ENCODE peak calls at places on chromosome 14, in four cellular contexts. One of them, this sample, is unnamed.
A peak's percentile ranks its signal among the peaks of the same experiment; 100 is the strongest.

GRCh38 chr14:70047598-70048312 is 141.0 kb downstream of the SLC8A3 start:
- DNase-seq in SK-N-MC: no peak
- DNase-seq in stomach: no peak
- DNase-seq in transverse colon: no peak
- DNase-seq in this sample: no peak

GRCh38 chr14:95531473-95531872 is 3.4 kb upstream of the GLRX5 start:
- DNase-seq in SK-N-MC: no peak
- DNase-seq in stomach: no peak
- DNase-seq in transverse colon: no peak
- DNase-seq in this sample: no peak

GRCh38 chr14:69582207-69582606 is 7.5 kb upstream of the CCDC177 start:
- DNase-seq in SK-N-MC: no peak
- DNase-seq in stomach: no peak
- DNase-seq in transverse colon: no peak
- DNase-seq in this sample: no peak

GRCh38 chr14:75961662-75962061 is 20.1 kb downstream of the TGFB3 start:
- DNase-seq in SK-N-MC: no peak
- DNase-seq in stomach: no peak
- DNase-seq in transverse colon: no peak
- DNase-seq in this sample: no peak

GRCh38 chr14:37140176-37140575 is 32.2 kb downstream of the SLC25A21 start:
- DNase-seq in SK-N-MC: no peak
- DNase-seq in stomach: no peak
- DNase-seq in transverse colon: no peak
- DNase-seq in this sample: no peak

GRCh38 chr14:76808990-76809389 is 3.7 kb downstream of the ANGEL1 start:
- DNase-seq in SK-N-MC: no peak
- DNase-seq in stomach: no peak
- DNase-seq in transverse colon: no peak
- DNase-seq in this sample: no peak

GRCh38 chr14:51473351-51473750 is 178.4 kb upstream of the FRMD6 start:
- DNase-seq in SK-N-MC: no peak
- DNase-seq in stomach: no peak
- DNase-seq in transverse colon: no peak
- DNase-seq in this sample: no peak

GRCh38 chr14:75491376-75491978 is 30.8 kb upstream of the BATF start:
- DNase-seq in SK-N-MC: no peak
- DNase-seq in stomach: no peak
- DNase-seq in transverse colon: no peak
- DNase-seq in this sample: no peak

GRCh38 chr14:80310950-80311349 is 99.6 kb upstream of the DIO2 start:
- DNase-seq in SK-N-MC: no peak
- DNase-seq in stomach: no peak
- DNase-seq in transverse colon: no peak
- DNase-seq in this sample: no peak

GRCh38 chr14:29805415-29806123 is 122.1 kb downstream of the PRKD1 start:
- DNase-seq in SK-N-MC: no peak
- DNase-seq in stomach: peak; percentile 73
- DNase-seq in transverse colon: peak; percentile 13
- DNase-seq in this sample: no peak

GRCh38 chr14:92938235-92938875 is 15.4 kb downstream of the CHGA start:
- DNase-seq in SK-N-MC: no peak
- DNase-seq in stomach: no peak
- DNase-seq in transverse colon: no peak
- DNase-seq in this sample: no peak

GRCh38 chr14:74563233-74563585 is 48.8 kb downstream of the LTBP2 start:
- DNase-seq in SK-N-MC: no peak
- DNase-seq in stomach: no peak
- DNase-seq in transverse colon: no peak
- DNase-seq in this sample: no peak

GRCh38 chr14:28102814-28103213 is 663.8 kb upstream of the FOXG1 start:
- DNase-seq in SK-N-MC: no peak
- DNase-seq in stomach: no peak
- DNase-seq in transverse colon: no peak
- DNase-seq in this sample: no peak

GRCh38 chr14:56998728-56999127 is 188.4 kb upstream of the OTX2 start:
- DNase-seq in SK-N-MC: no peak
- DNase-seq in stomach: no peak
- DNase-seq in transverse colon: no peak
- DNase-seq in this sample: no peak

GRCh38 chr14:76917158-76917596 is 91.0 kb downstream of the LRRC74A start:
- DNase-seq in SK-N-MC: no peak
- DNase-seq in stomach: peak; percentile 65
- DNase-seq in transverse colon: peak; percentile 70
- DNase-seq in this sample: peak; percentile 83

GRCh38 chr14:47186491-47186890 is 488.9 kb downstream of the MDGA2 start:
- DNase-seq in SK-N-MC: no peak
- DNase-seq in stomach: no peak
- DNase-seq in transverse colon: no peak
- DNase-seq in this sample: no peak

GRCh38 chr14:96086574-96087077 is 47.5 kb downstream of the C14orf132 start:
- DNase-seq in SK-N-MC: no peak
- DNase-seq in stomach: no peak
- DNase-seq in transverse colon: no peak
- DNase-seq in this sample: no peak

GRCh38 chr14:103847954-103848719 is 762 bp upstream of the PPP1R13B start:
- DNase-seq in SK-N-MC: no peak
- DNase-seq in stomach: no peak
- DNase-seq in transverse colon: peak; percentile 37
- DNase-seq in this sample: peak; percentile 83
- TF ChIP-seq POLR2AphosphoS5 in SK-N-MC: no peak
- TF ChIP-seq POLR2AphosphoS5 in stomach: no peak
- TF ChIP-seq POLR2AphosphoS5 in transverse colon: no peak
- TF ChIP-seq POLR2AphosphoS5 in this sample: no peak

GRCh38 chr14:23183479-23183878 is at the start of gene SLC7A8:
- DNase-seq in SK-N-MC: no peak
- DNase-seq in stomach: peak; percentile 71
- DNase-seq in transverse colon: peak; percentile 67
- DNase-seq in this sample: peak; percentile 78
- TF ChIP-seq POLR2AphosphoS5 in SK-N-MC: peak; percentile 97
- TF ChIP-seq POLR2AphosphoS5 in stomach: peak; percentile 88
- TF ChIP-seq POLR2AphosphoS5 in transverse colon: peak; percentile 74
- TF ChIP-seq POLR2AphosphoS5 in this sample: peak; percentile 84

DNA sequence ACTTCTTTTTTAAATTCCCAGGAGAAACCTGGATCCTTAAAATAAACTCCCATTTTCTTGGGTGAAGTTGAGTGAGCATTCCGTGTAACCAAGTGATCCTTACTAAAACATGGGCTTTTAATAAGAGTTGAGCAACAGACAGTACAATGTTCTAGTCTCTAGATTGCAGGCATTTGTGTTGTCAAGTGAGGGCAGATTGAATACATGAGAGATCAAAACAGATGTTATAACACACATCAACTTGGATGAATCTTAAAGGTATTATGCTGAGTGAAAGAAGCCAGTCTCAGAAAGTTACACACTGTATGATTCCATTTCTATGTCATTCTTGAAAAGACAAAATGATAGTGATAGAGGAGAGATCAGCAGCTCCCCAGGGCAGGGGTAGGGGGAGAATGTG is 213.9 kb upstream of the CCDC196 start:
- DNase-seq in SK-N-MC: no peak
- DNase-seq in stomach: no peak
- DNase-seq in transverse colon: no peak
- DNase-seq in this sample: no peak
- TF ChIP-seq POLR2AphosphoS5 in SK-N-MC: no peak
- TF ChIP-seq POLR2AphosphoS5 in stomach: no peak
- TF ChIP-seq POLR2AphosphoS5 in transverse colon: no peak
- TF ChIP-seq POLR2AphosphoS5 in this sample: no peak

GRCh38 chr14:35687335-35687939 is 121.7 kb downstream of the RALGAPA1 start:
- DNase-seq in SK-N-MC: no peak
- DNase-seq in stomach: no peak
- DNase-seq in transverse colon: peak; percentile 15
- DNase-seq in this sample: no peak
- TF ChIP-seq POLR2AphosphoS5 in SK-N-MC: no peak
- TF ChIP-seq POLR2AphosphoS5 in stomach: no peak
- TF ChIP-seq POLR2AphosphoS5 in transverse colon: no peak
- TF ChIP-seq POLR2AphosphoS5 in this sample: no peak

GRCh38 chr14:59254911-59255545 is 66.6 kb downstream of the DAAM1 start:
- DNase-seq in SK-N-MC: no peak
- DNase-seq in stomach: no peak
- DNase-seq in transverse colon: no peak
- DNase-seq in this sample: no peak
- TF ChIP-seq POLR2AphosphoS5 in SK-N-MC: no peak
- TF ChIP-seq POLR2AphosphoS5 in stomach: no peak
- TF ChIP-seq POLR2AphosphoS5 in transverse colon: no peak
- TF ChIP-seq POLR2AphosphoS5 in this sample: no peak

GRCh38 chr14:54261283-54261682 is 135.5 kb upstream of the CDKN3 start:
- DNase-seq in SK-N-MC: no peak
- DNase-seq in stomach: no peak
- DNase-seq in transverse colon: no peak
- DNase-seq in this sample: peak; percentile 53
- TF ChIP-seq POLR2AphosphoS5 in SK-N-MC: no peak
- TF ChIP-seq POLR2AphosphoS5 in stomach: no peak
- TF ChIP-seq POLR2AphosphoS5 in transverse colon: no peak
- TF ChIP-seq POLR2AphosphoS5 in this sample: no peak

GRCh38 chr14:101731187-101732080 is 30.1 kb upstream of the PPP2R5C start:
- DNase-seq in SK-N-MC: no peak
- DNase-seq in stomach: peak; percentile 73
- DNase-seq in transverse colon: peak; percentile 92
- DNase-seq in this sample: no peak
- TF ChIP-seq POLR2AphosphoS5 in SK-N-MC: no peak
- TF ChIP-seq POLR2AphosphoS5 in stomach: peak; percentile 59
- TF ChIP-seq POLR2AphosphoS5 in transverse colon: peak; percentile 73
- TF ChIP-seq POLR2AphosphoS5 in this sample: no peak

GRCh38 chr14:34374998-34375740 is 86.9 kb downstream of the SPTSSA start:
- DNase-seq in SK-N-MC: no peak
- DNase-seq in stomach: no peak
- DNase-seq in transverse colon: peak; percentile 33
- DNase-seq in this sample: no peak
- TF ChIP-seq POLR2AphosphoS5 in SK-N-MC: no peak
- TF ChIP-seq POLR2AphosphoS5 in stomach: no peak
- TF ChIP-seq POLR2AphosphoS5 in transverse colon: no peak
- TF ChIP-seq POLR2AphosphoS5 in this sample: no peak

GRCh38 chr14:63492391-63492790 is 50.8 kb downstream of the PPP2R5E start:
- DNase-seq in SK-N-MC: no peak
- DNase-seq in stomach: no peak
- DNase-seq in transverse colon: no peak
- DNase-seq in this sample: no peak
- TF ChIP-seq POLR2AphosphoS5 in SK-N-MC: no peak
- TF ChIP-seq POLR2AphosphoS5 in stomach: no peak
- TF ChIP-seq POLR2AphosphoS5 in transverse colon: no peak
- TF ChIP-seq POLR2AphosphoS5 in this sample: no peak

This sample was measured in H1.